ENCODE peak calls at places on chromosomes 12 and 14, in seven cellular contexts. One of them, this sample, is unnamed.
A peak's percentile ranks its signal among the peaks of the same experiment; 100 is the strongest.

GRCh38 chr14:85533821-85534271 is 3.9 kb downstream of the FLRT2 start:
- DNase-seq in HepG2: no peak
- DNase-seq in endothelial cell of umbilical vein: peak; percentile 24
- DNase-seq in cardiac muscle cell: peak; percentile 36
- DNase-seq in lower lobe of right lung: peak; percentile 42
- DNase-seq in kidney: peak; percentile 68
- DNase-seq in Peyer's patch: no peak
- DNase-seq in this sample: no peak

GRCh38 chr12:70243510-70244331 is 488 bp downstream of the CNOT2 start:
- DNase-seq in HepG2: peak; percentile 43
- DNase-seq in endothelial cell of umbilical vein: peak; percentile 73
- DNase-seq in cardiac muscle cell: peak; percentile 77
- DNase-seq in lower lobe of right lung: peak; percentile 81
- DNase-seq in kidney: peak; percentile 93
- DNase-seq in Peyer's patch: peak; percentile 85
- DNase-seq in this sample: peak; percentile 84

GRCh38 chr12:40892528-40892927 is 200.3 kb downstream of the CNTN1 start:
- DNase-seq in HepG2: no peak
- DNase-seq in endothelial cell of umbilical vein: no peak
- DNase-seq in cardiac muscle cell: no peak
- DNase-seq in lower lobe of right lung: no peak
- DNase-seq in kidney: no peak
- DNase-seq in Peyer's patch: no peak
- DNase-seq in this sample: no peak

GRCh38 chr12:96985515-96986362 is 78.7 kb downstream of the NEDD1 start:
- DNase-seq in HepG2: no peak
- DNase-seq in endothelial cell of umbilical vein: peak; percentile 23
- DNase-seq in cardiac muscle cell: peak; percentile 17
- DNase-seq in lower lobe of right lung: peak; percentile 51
- DNase-seq in kidney: no peak
- DNase-seq in Peyer's patch: peak; percentile 57
- DNase-seq in this sample: peak; percentile 66

GRCh38 chr12:19388131-19388549 is 51.2 kb upstream of the AEBP2 start:
- DNase-seq in HepG2: no peak
- DNase-seq in endothelial cell of umbilical vein: no peak
- DNase-seq in cardiac muscle cell: peak; percentile 61
- DNase-seq in lower lobe of right lung: no peak
- DNase-seq in kidney: no peak
- DNase-seq in Peyer's patch: no peak
- DNase-seq in this sample: no peak

GRCh38 chr14:62943202-62943601 is 102.1 kb downstream of the KCNH5 start:
- DNase-seq in HepG2: no peak
- DNase-seq in endothelial cell of umbilical vein: no peak
- DNase-seq in cardiac muscle cell: no peak
- DNase-seq in lower lobe of right lung: no peak
- DNase-seq in kidney: no peak
- DNase-seq in Peyer's patch: no peak
- DNase-seq in this sample: no peak

GRCh38 chr14:61889914-61890351 is 127.7 kb downstream of the SNAPC1 start:
- DNase-seq in HepG2: no peak
- DNase-seq in endothelial cell of umbilical vein: no peak
- DNase-seq in cardiac muscle cell: no peak
- DNase-seq in lower lobe of right lung: no peak
- DNase-seq in kidney: no peak
- DNase-seq in Peyer's patch: no peak
- DNase-seq in this sample: no peak

GRCh38 chr12:79842630-79843029 is 92.3 kb downstream of the PPP1R12A start:
- DNase-seq in HepG2: no peak
- DNase-seq in endothelial cell of umbilical vein: no peak
- DNase-seq in cardiac muscle cell: no peak
- DNase-seq in lower lobe of right lung: no peak
- DNase-seq in kidney: no peak
- DNase-seq in Peyer's patch: no peak
- DNase-seq in this sample: no peak

GRCh38 chr14:93065272-93065730 is 50.4 kb downstream of the ITPK1 start:
- DNase-seq in HepG2: no peak
- DNase-seq in endothelial cell of umbilical vein: no peak
- DNase-seq in cardiac muscle cell: no peak
- DNase-seq in lower lobe of right lung: no peak
- DNase-seq in kidney: no peak
- DNase-seq in Peyer's patch: no peak
- DNase-seq in this sample: no peak

GRCh38 chr14:58540693-58541092 is 97.1 kb upstream of the DACT1 start:
- DNase-seq in HepG2: no peak
- DNase-seq in endothelial cell of umbilical vein: no peak
- DNase-seq in cardiac muscle cell: no peak
- DNase-seq in lower lobe of right lung: no peak
- DNase-seq in kidney: no peak
- DNase-seq in Peyer's patch: no peak
- DNase-seq in this sample: no peak

GRCh38 chr12:111035578-111036301 is 115.4 kb upstream of the MYL2 start:
- DNase-seq in HepG2: no peak
- DNase-seq in endothelial cell of umbilical vein: no peak
- DNase-seq in cardiac muscle cell: no peak
- DNase-seq in lower lobe of right lung: no peak
- DNase-seq in kidney: peak; percentile 37
- DNase-seq in Peyer's patch: no peak
- DNase-seq in this sample: peak; percentile 73

GRCh38 chr12:122437656-122438121 is 15.2 kb upstream of the CLIP1 start:
- DNase-seq in HepG2: no peak
- DNase-seq in endothelial cell of umbilical vein: no peak
- DNase-seq in cardiac muscle cell: peak; percentile 90
- DNase-seq in lower lobe of right lung: no peak
- DNase-seq in kidney: no peak
- DNase-seq in Peyer's patch: no peak
- DNase-seq in this sample: no peak

GRCh38 chr12:18261273-18261672 is at the start of gene PIK3C2G:
- DNase-seq in HepG2: no peak
- DNase-seq in endothelial cell of umbilical vein: no peak
- DNase-seq in cardiac muscle cell: no peak
- DNase-seq in lower lobe of right lung: no peak
- DNase-seq in kidney: no peak
- DNase-seq in Peyer's patch: no peak
- DNase-seq in this sample: no peak

GRCh38 chr14:31127690-31128089 is 79.9 kb downstream of the HECTD1 start:
- DNase-seq in HepG2: peak; percentile 55
- DNase-seq in endothelial cell of umbilical vein: no peak
- DNase-seq in cardiac muscle cell: no peak
- DNase-seq in lower lobe of right lung: no peak
- DNase-seq in kidney: no peak
- DNase-seq in Peyer's patch: no peak
- DNase-seq in this sample: no peak

GRCh38 chr14:51521764-51522163 is 129.9 kb upstream of the FRMD6 start:
- DNase-seq in HepG2: no peak
- DNase-seq in endothelial cell of umbilical vein: no peak
- DNase-seq in cardiac muscle cell: peak; percentile 41
- DNase-seq in lower lobe of right lung: no peak
- DNase-seq in kidney: no peak
- DNase-seq in Peyer's patch: no peak
- DNase-seq in this sample: no peak

GRCh38 chr12:128734391-128734790 is 89.4 kb downstream of the SLC15A4 start:
- DNase-seq in HepG2: no peak
- DNase-seq in endothelial cell of umbilical vein: no peak
- DNase-seq in cardiac muscle cell: no peak
- DNase-seq in lower lobe of right lung: no peak
- DNase-seq in kidney: no peak
- DNase-seq in Peyer's patch: no peak
- DNase-seq in this sample: peak; percentile 36

GRCh38 chr12:119992129-119992705 is 3.2 kb downstream of the BICDL1 start:
- DNase-seq in HepG2: no peak
- DNase-seq in endothelial cell of umbilical vein: no peak
- DNase-seq in cardiac muscle cell: no peak
- DNase-seq in lower lobe of right lung: no peak
- DNase-seq in kidney: no peak
- DNase-seq in Peyer's patch: no peak
- DNase-seq in this sample: no peak

GRCh38 chr12:119989619-119990381 is 764 bp downstream of the BICDL1 start:
- DNase-seq in HepG2: peak; percentile 41
- DNase-seq in endothelial cell of umbilical vein: peak; percentile 55
- DNase-seq in cardiac muscle cell: peak; percentile 83
- DNase-seq in lower lobe of right lung: peak; percentile 88
- DNase-seq in kidney: peak; percentile 92
- DNase-seq in Peyer's patch: peak; percentile 86
- DNase-seq in this sample: peak; percentile 96

GRCh38 chr12:119990382-119990874 is 1.4 kb downstream of the BICDL1 start:
- DNase-seq in HepG2: no peak
- DNase-seq in endothelial cell of umbilical vein: no peak
- DNase-seq in cardiac muscle cell: no peak
- DNase-seq in lower lobe of right lung: no peak
- DNase-seq in kidney: no peak
- DNase-seq in Peyer's patch: no peak
- DNase-seq in this sample: peak; percentile 28

GRCh38 chr12:119988788-119989618 is at the start of gene BICDL1:
- DNase-seq in HepG2: peak; percentile 67
- DNase-seq in endothelial cell of umbilical vein: peak; percentile 25
- DNase-seq in cardiac muscle cell: peak; percentile 30
- DNase-seq in lower lobe of right lung: peak; percentile 95
- DNase-seq in kidney: peak; percentile 97
- DNase-seq in Peyer's patch: peak; percentile 96
- DNase-seq in this sample: peak; percentile 99

GRCh38 chr12:119988440-119988787 is 622 bp upstream of the BICDL1 start:
- DNase-seq in HepG2: no peak
- DNase-seq in endothelial cell of umbilical vein: peak; percentile 4
- DNase-seq in cardiac muscle cell: peak; percentile 31
- DNase-seq in lower lobe of right lung: no peak
- DNase-seq in kidney: no peak
- DNase-seq in Peyer's patch: no peak
- DNase-seq in this sample: no peak
- H3K27ac ChIP-seq in HepG2: no peak overlapping the region
- H3K27ac ChIP-seq in endothelial cell of umbilical vein: no peak overlapping the region
- H3K27ac ChIP-seq in cardiac muscle cell: no peak overlapping the region
- H3K27ac ChIP-seq in lower lobe of right lung: peak overlapping the region; percentile 60
- H3K27ac ChIP-seq in kidney: peak overlapping the region; percentile 86
- H3K27ac ChIP-seq in Peyer's patch: peak overlapping the region; percentile 89
- H3K27ac ChIP-seq in this sample: no peak overlapping the region

GRCh38 chr14:42523656-42524055 is 917.0 kb downstream of the LRFN5 start:
- DNase-seq in HepG2: no peak
- DNase-seq in endothelial cell of umbilical vein: no peak
- DNase-seq in cardiac muscle cell: no peak
- DNase-seq in lower lobe of right lung: no peak
- DNase-seq in kidney: no peak
- DNase-seq in Peyer's patch: no peak
- DNase-seq in this sample: no peak

GRCh38 chr14:42513837-42514236 is 907.2 kb downstream of the LRFN5 start:
- DNase-seq in HepG2: no peak
- DNase-seq in endothelial cell of umbilical vein: no peak
- DNase-seq in cardiac muscle cell: no peak
- DNase-seq in lower lobe of right lung: no peak
- DNase-seq in kidney: no peak
- DNase-seq in Peyer's patch: no peak
- DNase-seq in this sample: no peak

GRCh38 chr14:42517786-42518530 is 911.3 kb downstream of the LRFN5 start:
- DNase-seq in HepG2: no peak
- DNase-seq in endothelial cell of umbilical vein: no peak
- DNase-seq in cardiac muscle cell: no peak
- DNase-seq in lower lobe of right lung: no peak
- DNase-seq in kidney: no peak
- DNase-seq in Peyer's patch: no peak
- DNase-seq in this sample: no peak
- H3K36me3 ChIP-seq in HepG2: no peaks in the 10 kb centered on the region
- H3K36me3 ChIP-seq in endothelial cell of umbilical vein: no peaks in the 10 kb centered on the region
- H3K36me3 ChIP-seq in cardiac muscle cell: no peaks in the 10 kb centered on the region
- H3K36me3 ChIP-seq in lower lobe of right lung: no peaks in the 10 kb centered on the region
- H3K36me3 ChIP-seq in kidney: no peaks in the 10 kb centered on the region
- H3K36me3 ChIP-seq in Peyer's patch: no peaks in the 10 kb centered on the region
- H3K36me3 ChIP-seq in this sample: no peaks in the 10 kb centered on the region

GRCh38 chr14:100554696-100555320 is 32.4 kb downstream of the BEGAIN start:
- DNase-seq in HepG2: no peak
- DNase-seq in endothelial cell of umbilical vein: no peak
- DNase-seq in cardiac muscle cell: no peak
- DNase-seq in lower lobe of right lung: no peak
- DNase-seq in kidney: no peak
- DNase-seq in Peyer's patch: no peak
- DNase-seq in this sample: no peak

GRCh38 chr14:100555436-100556067 is 31.7 kb downstream of the BEGAIN start:
- DNase-seq in HepG2: no peak
- DNase-seq in endothelial cell of umbilical vein: no peak
- DNase-seq in cardiac muscle cell: no peak
- DNase-seq in lower lobe of right lung: no peak
- DNase-seq in kidney: no peak
- DNase-seq in Peyer's patch: no peak
- DNase-seq in this sample: no peak

GRCh38 chr14:100552524-100553125 is 34.6 kb downstream of the BEGAIN start:
- DNase-seq in HepG2: no peak
- DNase-seq in endothelial cell of umbilical vein: no peak
- DNase-seq in cardiac muscle cell: no peak
- DNase-seq in lower lobe of right lung: no peak
- DNase-seq in kidney: no peak
- DNase-seq in Peyer's patch: no peak
- DNase-seq in this sample: no peak

GRCh38 chr14:100556076-100556475 is 31.1 kb downstream of the BEGAIN start:
- DNase-seq in HepG2: no peak
- DNase-seq in endothelial cell of umbilical vein: no peak
- DNase-seq in cardiac muscle cell: no peak
- DNase-seq in lower lobe of right lung: no peak
- DNase-seq in kidney: no peak
- DNase-seq in Peyer's patch: no peak
- DNase-seq in this sample: no peak

GRCh38 chr14:100554082-100554677 is 33.0 kb downstream of the BEGAIN start:
- DNase-seq in HepG2: no peak
- DNase-seq in endothelial cell of umbilical vein: no peak
- DNase-seq in cardiac muscle cell: peak; percentile 30
- DNase-seq in lower lobe of right lung: peak; percentile 78
- DNase-seq in kidney: no peak
- DNase-seq in Peyer's patch: peak; percentile 85
- DNase-seq in this sample: no peak
- H3K4me1 ChIP-seq in HepG2: no peaks in the 10 kb centered on the region
- H3K4me1 ChIP-seq in endothelial cell of umbilical vein: no peaks in the 10 kb centered on the region
- H3K4me1 ChIP-seq in cardiac muscle cell: no peaks in the 10 kb centered on the region
- H3K4me1 ChIP-seq in lower lobe of right lung: peaks cover 4% of the 10 kb centered on the region
- H3K4me1 ChIP-seq in kidney: no peaks in the 10 kb centered on the region
- H3K4me1 ChIP-seq in Peyer's patch: peaks cover 10% of the 10 kb centered on the region
- H3K4me1 ChIP-seq in this sample: peaks cover 14% of the 10 kb centered on the region

GRCh38 chr12:106130474-106131113 is 8.2 kb downstream of the NUAK1 start:
- DNase-seq in HepG2: peak; percentile 76
- DNase-seq in endothelial cell of umbilical vein: no peak
- DNase-seq in cardiac muscle cell: no peak
- DNase-seq in lower lobe of right lung: no peak
- DNase-seq in kidney: no peak
- DNase-seq in Peyer's patch: no peak
- DNase-seq in this sample: no peak

GRCh38 chr12:106131671-106132070 is 7.1 kb downstream of the NUAK1 start:
- DNase-seq in HepG2: peak; percentile 80
- DNase-seq in endothelial cell of umbilical vein: no peak
- DNase-seq in cardiac muscle cell: peak; percentile 52
- DNase-seq in lower lobe of right lung: no peak
- DNase-seq in kidney: no peak
- DNase-seq in Peyer's patch: no peak
- DNase-seq in this sample: no peak

GRCh38 chr12:106133136-106134087 is 5.3 kb downstream of the NUAK1 start:
- DNase-seq in HepG2: no peak
- DNase-seq in endothelial cell of umbilical vein: no peak
- DNase-seq in cardiac muscle cell: no peak
- DNase-seq in lower lobe of right lung: no peak
- DNase-seq in kidney: no peak
- DNase-seq in Peyer's patch: no peak
- DNase-seq in this sample: peak; percentile 40

GRCh38 chr12:106134294-106134949 is 4.3 kb downstream of the NUAK1 start:
- DNase-seq in HepG2: no peak
- DNase-seq in endothelial cell of umbilical vein: no peak
- DNase-seq in cardiac muscle cell: peak; percentile 17
- DNase-seq in lower lobe of right lung: no peak
- DNase-seq in kidney: no peak
- DNase-seq in Peyer's patch: no peak
- DNase-seq in this sample: no peak

GRCh38 chr12:106132175-106133135 is 6.3 kb downstream of the NUAK1 start:
- DNase-seq in HepG2: no peak
- DNase-seq in endothelial cell of umbilical vein: no peak
- DNase-seq in cardiac muscle cell: no peak
- DNase-seq in lower lobe of right lung: no peak
- DNase-seq in kidney: no peak
- DNase-seq in Peyer's patch: no peak
- DNase-seq in this sample: no peak
- H3K27ac ChIP-seq in HepG2: peak overlapping the region; percentile 32
- H3K27ac ChIP-seq in endothelial cell of umbilical vein: no peak overlapping the region
- H3K27ac ChIP-seq in cardiac muscle cell: no peak overlapping the region
- H3K27ac ChIP-seq in lower lobe of right lung: peak overlapping the region; percentile 13
- H3K27ac ChIP-seq in kidney: no peak overlapping the region
- H3K27ac ChIP-seq in Peyer's patch: no peak overlapping the region
- H3K27ac ChIP-seq in this sample: no peak overlapping the region